ENCODE peak calls at places on chromosome 18, in four cellular contexts. C, X, H and B are unnamed samples.

GRCh38 chr18:58416704-58417683 is 211.9 kb downstream of the ALPK2 start:
- DNase-seq in C (no peak), X (no peak), H (no peak), B (no peak)

GRCh38 chr18:5630057-5630765 is 86.4 kb upstream of the EPB41L3 start:
- DNase-seq in C (no peak), X (no peak), H (no peak), B (no peak)

GRCh38 chr18:73891572-73892421 is 255.8 kb downstream of the FBXO15 start:
- DNase-seq in C (no peak), X (no peak), H (no peak), B (no peak)

GRCh38 chr18:26185267-26185666 is 41.0 kb upstream of the TAF4B start:
- DNase-seq in C (no peak), X (no peak), H (no peak), B (no peak)

GRCh38 chr18:11327656-11328055 is 178.3 kb upstream of the PIEZO2 start:
- DNase-seq in C (no peak), X (no peak), H (no peak), B (no peak)

GRCh38 chr18:61628085-61628484 is 264.7 kb downstream of the RNF152 start:
- DNase-seq in C (no peak), X (no peak), H (no peak), B (no peak)

GRCh38 chr18:36470896-36471295 is 173.4 kb downstream of the FHOD3 start:
- DNase-seq in C (no peak), X (no peak), H (no peak), B (no peak)

GRCh38 chr18:48948112-48949050 is 2.4 kb downstream of the SMAD7 start:
- DNase-seq in C (peak; percentile 48), X (peak; percentile 40), H (no peak), B (peak; percentile 72)

GRCh38 chr18:32576296-32576916 is 105.7 kb upstream of the GAREM1 start:
- DNase-seq in C (no peak), X (no peak), H (no peak), B (no peak)

GRCh38 chr18:3037423-3037915 is 24.5 kb upstream of the LPIN2 start:
- DNase-seq in C (no peak), X (peak; percentile 30), H (no peak), B (no peak)

GRCh38 chr18:6242004-6242403 is 172.7 kb downstream of the L3MBTL4 start:
- DNase-seq in C (no peak), X (no peak), H (no peak), B (no peak)

GRCh38 chr18:76506395-76506794 is 11.4 kb upstream of the ZNF516 start:
- DNase-seq in C (no peak), X (no peak), H (no peak), B (no peak)

GRCh38 chr18:34710430-34711386 is 610 bp downstream of the DTNA start:
- DNase-seq in C (no peak), X (no peak), H (no peak), B (no peak)

GRCh38 chr18:23225518-23225917 is 90.2 kb downstream of the CABLES1 start:
- DNase-seq in C (no peak), X (no peak), H (no peak), B (no peak)

GRCh38 chr18:40012931-40013609 is 1942.0 kb upstream of the PIK3C3 start:
- DNase-seq in C (no peak), X (no peak), H (no peak), B (no peak)

GRCh38 chr18:13235981-13236380 is 17.4 kb downstream of the LDLRAD4 start:
- DNase-seq in C (no peak), X (no peak), H (no peak), B (no peak)